ENCODE peak calls at places on chromosomes 2 and 18, in four cellular contexts. G, D, J and T are unnamed samples.
A peak's percentile ranks its signal among the peaks of the same experiment; 100 is the strongest.

GRCh38 chr2:152863826-152864225 is 145.4 kb downstream of the ARL6IP6 start:
- DNase-seq in G (no peak), D (no peak), J (no peak), T (no peak)

GRCh38 chr2:100660851-100661584 is 98.2 kb downstream of the PDCL3 start:
- DNase-seq in G (no peak), D (no peak), J (no peak), T (no peak)

GRCh38 chr18:58091099-58091611 is 47.1 kb downstream of the NEDD4L start:
- DNase-seq in G (no peak), D (no peak), J (peak; percentile 72), T (no peak)

GRCh38 chr2:237198144-237198900 is 112.6 kb downstream of the COPS8 start:
- DNase-seq in G (peak; percentile 92), D (no peak), J (no peak), T (no peak)

GRCh38 chr2:215422676-215423075 is 13.2 kb downstream of the FN1 start:
- DNase-seq in G (no peak), D (no peak), J (no peak), T (no peak)

GRCh38 chr2:239928457-239929350 is 96.4 kb downstream of the NDUFA10 start:
- DNase-seq in G (no peak), D (no peak), J (no peak), T (no peak)

GRCh38 chr2:18792226-18792629 is 202.9 kb upstream of the NT5C1B start:
- DNase-seq in G (no peak), D (no peak), J (no peak), T (no peak)

GRCh38 chr2:169767243-169767888 is 31.3 kb upstream of the SSB start:
- DNase-seq in G (peak; percentile 64), D (peak; percentile 61), J (no peak), T (peak; percentile 28)

GRCh38 chr2:235398321-235398720 is 95.5 kb upstream of the AGAP1 start:
- DNase-seq in G (no peak), D (no peak), J (no peak), T (no peak)

GRCh38 chr2:62427146-62427545 is 78.8 kb downstream of the TMEM17 start:
- DNase-seq in G (no peak), D (no peak), J (no peak), T (no peak)

GRCh38 chr18:49813071-49813320 is 337 bp downstream of the ACAA2 start:
- DNase-seq in G (peak; percentile 28), D (peak; percentile 17), J (no peak), T (peak; percentile 1)

GRCh38 chr2:126698991-126699390 is 43.0 kb downstream of the GYPC start:
- DNase-seq in G (no peak), D (no peak), J (no peak), T (no peak)

GRCh38 chr2:165440367-165440766 is 29.1 kb upstream of the CSRNP3 start:
- DNase-seq in G (peak; percentile 4), D (no peak), J (no peak), T (no peak)

GRCh38 chr18:37403100-37403781 is 162.4 kb downstream of the CELF4 start:
- DNase-seq in G (peak; percentile 86), D (no peak), J (no peak), T (no peak)

GRCh38 chr2:176652300-176653182 is 383.3 kb downstream of the MTX2 start:
- DNase-seq in G (peak; percentile 54), D (peak; percentile 66), J (no peak), T (peak; percentile 25)

GRCh38 chr18:10417191-10417590 is 37.2 kb upstream of the APCDD1 start:
- DNase-seq in G (no peak), D (no peak), J (no peak), T (no peak)

GRCh38 chr2:27992787-27993747 is 102.5 kb downstream of the BABAM2 start:
- DNase-seq in G (peak; percentile 78), D (no peak), J (no peak), T (peak; percentile 68)

GRCh38 chr2:15159751-15160177 is 401.4 kb downstream of the NBAS start:
- DNase-seq in G (peak; percentile 66), D (no peak), J (no peak), T (no peak)

GRCh38 chr2:96692094-96692971 is 47.5 kb downstream of the LMAN2L start:
- DNase-seq in G (no peak), D (no peak), J (no peak), T (no peak)

GRCh38 chr18:9536354-9537152 is 61.2 kb downstream of the RALBP1 start:
- DNase-seq in G (peak; percentile 61), D (no peak), J (no peak), T (no peak)

GRCh38 chr2:159879061-159879604 is 81.1 kb upstream of the CD302 start:
- DNase-seq in G (peak; percentile 70), D (no peak), J (peak; percentile 77), T (no peak)

DNA sequence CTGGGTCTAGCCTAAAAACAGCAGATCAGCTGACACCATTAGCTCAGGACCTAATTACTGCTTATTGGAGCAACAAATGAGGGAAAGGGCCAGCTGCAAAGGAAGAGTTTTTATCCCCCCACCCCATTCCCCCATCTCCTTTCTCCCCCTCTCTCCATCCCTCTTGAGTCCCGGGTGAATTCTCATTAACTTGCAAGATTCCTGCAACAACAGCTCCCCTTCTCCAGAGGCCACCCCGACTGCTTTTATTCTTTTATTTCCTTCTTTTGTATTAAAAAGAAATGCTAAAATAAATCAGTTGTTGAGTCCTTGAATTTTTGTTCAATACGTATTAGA is 473 bp upstream of the NOL4 start:
- DNase-seq in G (no peak), D (no peak), J (no peak), T (no peak)
- H3K4me3 ChIP-seq in G (no peak overlapping the region), D (no peak overlapping the region), J (no peak overlapping the region), T (no peak overlapping the region)

GRCh38 chr2:112542974-112543760 is 902 bp downstream of the POLR1B start:
- DNase-seq in G (peak; percentile 16), D (peak; percentile 21), J (no peak), T (peak; percentile 8)
- TF ChIP-seq ELK1 in G (no peak), D (no peak), J (no peak), T (no peak)

DNA sequence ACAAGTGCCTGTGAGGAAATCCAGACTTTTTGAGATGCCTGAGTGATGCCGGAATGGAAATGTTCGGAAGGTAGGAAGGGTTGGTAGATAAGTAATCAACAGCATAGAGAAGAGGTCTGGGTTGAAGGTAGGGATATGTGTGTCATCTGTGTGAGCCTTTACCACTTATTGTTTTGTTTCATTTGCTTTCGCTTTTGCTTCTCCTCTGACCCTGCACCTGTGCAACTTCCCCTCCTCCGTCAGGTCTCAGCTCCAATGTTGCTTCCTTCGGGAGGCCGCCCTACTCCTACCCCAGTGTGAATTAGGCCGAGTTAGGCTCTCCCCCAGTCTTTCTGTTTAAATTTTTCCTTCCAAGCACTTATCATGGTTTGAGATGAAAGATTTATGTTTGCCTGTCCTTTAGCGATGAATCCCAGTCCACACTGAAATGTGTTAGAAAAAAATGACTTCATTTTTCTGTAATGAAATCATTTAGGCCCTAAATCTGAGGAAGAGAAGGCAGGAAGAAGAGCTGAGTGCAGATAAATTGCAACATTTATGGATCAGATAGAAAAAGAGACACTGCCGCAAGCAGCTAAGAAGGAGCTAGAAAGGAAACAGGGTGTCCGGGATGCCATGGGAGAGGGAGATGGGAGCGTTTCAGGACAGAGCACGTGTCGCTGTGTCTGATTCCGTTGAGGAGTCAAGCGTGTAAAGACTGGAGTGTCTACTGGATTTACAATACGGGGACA is 139.6 kb upstream of the PELI1 start:
- DNase-seq in G (no peak), D (no peak), J (peak; percentile 53), T (no peak)
- H3K4me3 ChIP-seq in G (no peak overlapping the region), D (no peak overlapping the region), J (peak overlapping the region; percentile 41), T (no peak overlapping the region)

GRCh38 chr2:45839388-45840251 is 188.1 kb downstream of the PRKCE start:
- DNase-seq in G (peak; percentile 18), D (no peak), J (no peak), T (no peak)
- TF ChIP-seq ELK1 in G (no peak), D (no peak), J (no peak), T (no peak)

GRCh38 chr18:57004366-57005121 is 142.3 kb upstream of the BOD1L2 start:
- DNase-seq in G (peak; percentile 76), D (no peak), J (peak; percentile 63), T (no peak)
- H3K4me3 ChIP-seq in G (no peak overlapping the region), D (no peak overlapping the region), J (no peak overlapping the region), T (no peak overlapping the region)

GRCh38 chr2:187774551-187775071 is 220.4 kb upstream of the TFPI start:
- DNase-seq in G (peak; percentile 62), D (no peak), J (no peak), T (no peak)
- TF ChIP-seq ELK1 in G (no peak), D (no peak), J (no peak), T (no peak)

DNA sequence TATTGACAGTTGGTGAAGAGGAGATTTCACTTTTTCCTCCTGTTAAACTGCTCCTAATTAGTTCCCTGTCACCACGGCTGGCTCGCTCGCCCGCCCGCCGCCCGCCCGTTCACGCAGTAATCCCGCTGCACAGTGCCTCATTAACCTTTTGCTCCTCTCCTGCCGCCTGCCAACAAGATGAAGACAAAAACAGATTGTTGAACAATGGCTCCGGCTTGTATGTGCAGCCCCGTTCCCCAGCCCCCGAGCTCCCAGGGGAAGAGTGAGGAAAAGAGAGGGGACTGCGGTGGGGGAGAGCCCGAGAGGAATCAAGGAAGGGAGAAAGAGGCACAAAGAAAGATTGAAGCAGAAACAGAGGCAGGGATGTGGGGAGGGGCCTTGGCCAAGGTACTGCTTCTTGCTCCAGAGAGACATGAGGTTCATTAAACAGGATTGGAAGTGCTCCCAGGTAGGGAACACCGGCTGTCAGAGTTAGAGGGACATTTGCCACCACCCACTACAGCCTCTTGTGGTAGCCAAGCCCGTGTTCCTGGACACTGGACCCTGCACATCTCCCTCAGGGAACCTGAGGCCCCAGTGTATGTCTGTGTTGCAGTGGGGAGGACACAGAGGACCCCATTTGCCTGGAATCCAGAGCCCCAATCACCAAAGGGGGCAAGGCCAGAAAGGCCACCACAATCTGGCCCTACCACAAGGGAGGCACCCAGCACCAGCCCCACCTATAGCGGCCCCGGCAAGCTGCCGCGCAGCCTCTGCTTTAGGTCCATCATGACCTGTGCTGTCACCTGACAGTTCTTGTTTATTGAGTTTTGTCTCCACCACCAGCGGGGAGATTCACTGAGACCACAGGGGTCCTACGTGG is 38.1 kb downstream of the EMX1 start:
- DNase-seq in G (no peak), D (no peak), J (no peak), T (no peak)
- H3K4me3 ChIP-seq in G (no peak overlapping the region), D (no peak overlapping the region), J (no peak overlapping the region), T (no peak overlapping the region)

GRCh38 chr2:234290196-234290595 is 206.7 kb downstream of the ARL4C start:
- DNase-seq in G (no peak), D (no peak), J (no peak), T (no peak)

GRCh38 chr2:234290671-234291070 is 206.2 kb downstream of the ARL4C start:
- DNase-seq in G (no peak), D (no peak), J (peak; percentile 76), T (no peak)

GRCh38 chr2:234289789-234290188 is 207.1 kb downstream of the ARL4C start:
- DNase-seq in G (peak; percentile 88), D (no peak), J (no peak), T (peak; percentile 63)

GRCh38 chr2:234287650-234288049 is 209.2 kb downstream of the ARL4C start:
- DNase-seq in G (no peak), D (no peak), J (no peak), T (no peak)

DNA sequence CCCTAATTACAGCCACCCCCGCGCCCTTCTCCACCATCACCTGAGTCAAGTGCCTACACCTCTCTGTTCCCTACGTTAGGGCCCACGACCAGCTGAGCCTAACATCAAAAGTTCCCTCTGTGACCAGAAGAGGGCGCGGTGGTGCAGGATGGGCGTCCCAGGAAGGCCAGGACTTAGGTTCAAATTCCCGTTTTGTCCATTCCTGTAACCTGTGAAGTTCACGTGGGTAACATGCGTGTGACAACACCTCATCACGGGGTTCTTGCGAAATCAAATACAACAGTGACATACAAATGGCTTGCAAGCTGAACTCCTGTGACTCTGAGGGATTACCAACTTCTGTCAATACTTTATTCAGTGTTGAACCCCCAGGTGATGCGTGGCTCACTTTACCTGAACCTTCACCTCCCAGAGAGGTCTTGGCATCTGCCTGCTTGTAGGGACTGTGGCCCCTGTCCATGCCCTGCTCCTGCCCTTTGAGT is 207.9 kb downstream of the ARL4C start:
- DNase-seq in G (peak; percentile 41), D (peak; percentile 48), J (no peak), T (peak; percentile 33)
- TF ChIP-seq ELK1 in G (no peak), D (no peak), J (no peak), T (no peak)